ENCODE peak calls at places on chromosomes 16 and 17, in eight cellular contexts. K is A673, A is pancreas, C is AG04450, Q is type B pancreatic cell, E is endodermal cell, J is heart right ventricle, H is mucosa of descending colon. M is an unnamed sample.

GRCh38 chr16:79090966-79091365 is 509.6 kb downstream of the MAF start:
- DNase-seq in Q (no peak), J (no peak), C (no peak), A (no peak), K (no peak), H (no peak), E (no peak), M (no peak)

GRCh38 chr16:73172621-73173312 is 124.8 kb upstream of the ZFHX3 start:
- DNase-seq in J (peak), C (peak), E (peak), A (peak), K (peak), H (peak), Q (peak), M (peak)

GRCh38 chr17:31654936-31655335 is 204.1 kb downstream of the COPRS start:
- DNase-seq in E (peak), K (no peak), H (no peak), Q (no peak), J (peak), C (no peak), A (no peak), M (no peak)

GRCh38 chr16:12757546-12757945 is 46.1 kb downstream of the CPPED1 start:
- DNase-seq in Q (no peak), E (no peak), K (no peak), H (no peak), J (no peak), A (no peak), C (no peak), M (no peak)

GRCh38 chr17:61279476-61280145 is 120.0 kb upstream of the TBX2 start:
- DNase-seq in Q (no peak), J (no peak), E (no peak), A (no peak), K (no peak), C (no peak), H (no peak), M (no peak)

GRCh38 chr17:79330229-79330628 is 255.6 kb downstream of the ENGASE start:
- DNase-seq in Q (no peak), H (no peak), K (no peak), C (no peak), J (no peak), A (no peak), E (no peak), M (no peak)

GRCh38 chr16:58196898-58197313 is 1.0 kb downstream of the CSNK2A2 start:
- DNase-seq in Q (no peak), K (peak), A (no peak), C (no peak), E (peak), H (no peak), J (no peak), M (no peak)

GRCh38 chr16:84985079-84986065 is 26.0 kb downstream of the ZDHHC7 start:
- DNase-seq in C (peak), E (no peak), J (no peak), H (no peak), Q (no peak), K (no peak), A (peak), M (no peak)

GRCh38 chr17:62963296-62963695 is 2.7 kb upstream of the TANC2 start:
- DNase-seq in C (no peak), H (no peak), E (no peak), K (no peak), Q (no peak), J (no peak), A (no peak), M (no peak)

GRCh38 chr17:83053021-83053778 is 26.2 kb upstream of the METRNL start:
- DNase-seq in C (no peak), J (no peak), Q (no peak), K (no peak), H (no peak), A (peak), E (peak), M (no peak)

GRCh38 chr17:20702692-20703091 is 123.2 kb downstream of the CDRT15L2 start:
- DNase-seq in H (no peak), J (no peak), Q (no peak), E (no peak), A (no peak), K (no peak), C (no peak), M (no peak)

GRCh38 chr17:21193031-21193430 is 20.9 kb downstream of the TMEM11 start:
- DNase-seq in J (no peak), Q (no peak), A (no peak), E (no peak), H (no peak), K (no peak), C (no peak), M (no peak)

GRCh38 chr17:80030730-80031410 is 4.8 kb downstream of the TBC1D16 start:
- DNase-seq in J (no peak), Q (no peak), H (peak), K (no peak), E (no peak), C (no peak), A (peak), M (no peak)

GRCh38 chr17:9424071-9424640 is 151.5 kb downstream of the STX8 start:
- DNase-seq in H (no peak), A (no peak), E (peak), K (no peak), J (no peak), Q (no peak), C (no peak), M (no peak)

GRCh38 chr16:52404546-52404945 is 142.4 kb downstream of the TOX3 start:
- DNase-seq in J (no peak), A (no peak), Q (no peak), C (no peak), H (no peak), K (no peak), E (no peak), M (no peak)

GRCh38 chr17:40304464-40304863 is 4.5 kb upstream of the RARA start:
- DNase-seq in A (no peak), E (no peak), H (no peak), J (no peak), C (peak), Q (no peak), K (no peak), M (no peak)

GRCh38 chr16:67857547-67858233 is 10.2 kb upstream of the CENPT start:
- DNase-seq in H (peak), E (peak), K (no peak), A (peak), Q (no peak), J (peak), C (peak), M (no peak)

GRCh38 chr17:76948726-76949342 is 80.6 kb downstream of the MGAT5B start:
- DNase-seq in A (no peak), Q (no peak), H (no peak), K (no peak), E (no peak), J (no peak), C (no peak), M (no peak)

GRCh38 chr16:29738514-29738913 is 7.3 kb downstream of the C16orf54 start:
- DNase-seq in J (no peak), K (no peak), E (no peak), H (no peak), A (no peak), C (no peak), Q (no peak), M (no peak)

GRCh38 chr17:79125503-79125902 is 50.9 kb downstream of the ENGASE start:
- DNase-seq in J (no peak), H (no peak), E (no peak), C (no peak), K (no peak), A (no peak), Q (no peak), M (no peak)

GRCh38 chr16:22424161-22424937 is 49.9 kb upstream of the CDR2 start:
- DNase-seq in E (peak), H (no peak), C (no peak), Q (no peak), K (no peak), A (no peak), J (peak), M (peak)

GRCh38 chr16:58026705-58027340 is 1.3 kb downstream of the MMP15 start:
- DNase-seq in C (no peak), A (peak), E (peak), K (peak), J (peak), Q (no peak), H (peak), M (no peak)

GRCh38 chr16:23852794-23853562 is 17.2 kb downstream of the PRKCB start:
- DNase-seq in A (no peak), E (no peak), K (no peak), Q (no peak), C (no peak), H (no peak), J (no peak), M (no peak)

GRCh38 chr17:35224436-35224835 is 18.4 kb upstream of the SLFN5 start:
- DNase-seq in H (no peak), C (no peak), J (no peak), A (no peak), Q (no peak), K (no peak), E (no peak), M (no peak)

GRCh38 chr17:76911299-76912007 is 43.2 kb downstream of the MGAT5B start:
- DNase-seq in J (no peak), C (no peak), A (peak), Q (no peak), E (no peak), K (no peak), H (no peak), M (no peak)

GRCh38 chr17:2783310-2784030 is 12.8 kb upstream of the RAP1GAP2 start:
- DNase-seq in H (no peak), A (no peak), C (no peak), J (no peak), Q (no peak), K (no peak), E (no peak), M (no peak)

GRCh38 chr17:324151-324571 is 28.4 kb downstream of the RPH3AL start:
- DNase-seq in C (no peak), H (no peak), Q (no peak), E (peak), A (no peak), J (no peak), K (no peak), M (no peak)

GRCh38 chr17:72446525-72447250 is 325.9 kb downstream of the SOX9 start:
- DNase-seq in J (no peak), C (peak), E (no peak), Q (no peak), K (no peak), A (no peak), H (peak), M (no peak)

GRCh38 chr17:51709867-51710266 is 448.6 kb downstream of the CA10 start:
- DNase-seq in Q (no peak), A (no peak), J (no peak), K (no peak), C (no peak), E (no peak), H (no peak), M (no peak)

GRCh38 chr17:7354262-7354781 is 634 bp upstream of the TMEM95 start:
- DNase-seq in E (no peak), K (peak), H (no peak), A (no peak), Q (no peak), C (no peak), J (no peak), M (no peak)

GRCh38 chr16:77169650-77170236 is 21.2 kb upstream of the MON1B start:
- DNase-seq in C (no peak), K (peak), J (no peak), Q (no peak), H (no peak), A (no peak), E (peak), M (no peak)

GRCh38 chr17:57707892-57708291 is 37.2 kb downstream of the CCDC182 start:
- DNase-seq in J (no peak), Q (no peak), C (no peak), E (peak), H (no peak), A (no peak), K (peak), M (no peak)

GRCh38 chr16:31202402-31203385 is at the start of gene PYCARD:
- DNase-seq in H (peak), J (peak), C (no peak), A (peak), K (no peak), E (peak), Q (no peak), M (no peak)

GRCh38 chr17:67013891-67014290 is 30.5 kb upstream of the CACNG1 start:
- DNase-seq in K (no peak), C (no peak), J (no peak), H (no peak), E (no peak), A (no peak), Q (no peak), M (no peak)

DNA sequence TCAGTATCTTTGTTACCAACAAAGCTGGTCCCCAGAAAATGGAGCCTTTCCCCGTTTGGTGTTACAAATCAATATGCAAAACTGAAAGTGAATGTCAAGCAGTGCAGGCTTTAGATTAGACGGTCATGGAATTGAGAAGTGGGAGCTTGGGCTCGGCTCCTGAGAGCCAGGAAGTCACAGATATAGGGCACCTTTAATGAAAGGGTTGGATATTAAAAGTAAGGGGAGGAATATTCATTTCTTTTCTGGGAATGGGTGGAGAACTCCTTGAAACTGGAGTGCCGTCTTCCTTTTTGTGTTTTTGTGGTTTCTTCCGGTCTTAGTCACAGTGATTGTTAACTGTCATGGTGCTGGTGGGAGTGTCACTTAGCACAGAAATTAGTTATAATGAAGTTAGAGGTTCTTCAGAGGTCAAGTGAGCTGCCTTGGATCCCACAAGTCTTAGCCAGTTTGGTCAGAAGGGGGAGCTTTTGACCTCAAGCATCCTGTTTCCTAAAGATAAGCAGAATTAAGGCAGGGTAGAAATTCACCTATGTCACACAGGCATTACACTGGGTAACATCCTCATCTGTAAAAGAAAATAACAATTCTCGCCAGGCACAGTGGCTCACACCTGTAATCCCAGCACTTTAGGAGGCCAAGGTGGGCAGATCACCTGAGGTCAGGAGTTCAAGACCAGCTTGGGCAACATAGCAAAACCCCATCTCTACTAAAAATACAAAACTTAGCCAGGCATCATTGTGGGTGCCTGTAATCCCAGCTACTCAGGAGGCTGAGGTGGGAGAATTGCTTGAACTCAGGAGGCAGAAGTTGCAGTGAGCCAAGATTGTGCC is 9.6 kb upstream of the EIF1 start:
- DNase-seq in C (no peak), H (no peak), A (no peak), J (no peak), K (peak), Q (no peak), E (peak), M (no peak)
- TF ChIP-seq CTCF in C (no peak), H (no peak), A (no peak), J (peak), K (no peak), Q (no peak), E (peak), M (no peak)

DNA sequence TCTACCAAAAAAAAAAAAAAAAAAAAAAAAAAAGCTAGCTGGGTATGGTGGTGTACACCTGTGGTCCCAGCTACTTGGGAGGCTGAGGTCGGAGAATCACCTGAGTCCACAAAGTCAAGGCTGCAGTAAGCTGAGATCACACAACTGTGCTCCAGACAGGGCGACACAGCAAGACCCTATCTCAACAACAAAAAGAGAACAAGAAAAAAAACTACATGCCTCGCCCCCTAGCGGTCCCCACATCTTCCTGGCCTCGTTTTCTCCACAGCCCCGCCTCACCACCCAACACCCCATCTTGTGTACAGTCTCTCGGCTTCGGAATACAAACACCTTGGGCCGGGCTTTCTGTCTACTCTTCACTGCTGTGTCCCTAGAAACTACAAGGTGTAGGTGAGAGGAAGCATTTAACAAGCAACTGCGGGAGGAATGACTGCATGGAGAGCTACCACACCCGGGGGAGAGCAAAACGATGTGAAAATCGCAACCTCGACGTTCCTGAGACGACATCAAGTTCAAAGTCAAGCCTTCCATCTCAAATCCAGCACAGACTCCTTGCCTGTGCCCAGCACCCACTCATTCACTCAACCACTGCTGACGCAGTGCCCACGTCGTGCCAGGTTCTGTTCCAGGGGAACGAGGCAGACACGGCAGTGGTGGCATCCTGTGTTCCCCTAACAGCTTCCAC is 9.0 kb downstream of the NTAN1 start:
- DNase-seq in Q (no peak), H (no peak), E (no peak), K (no peak), J (no peak), C (no peak), A (no peak), M (no peak)
- TF ChIP-seq CTCF in Q (no peak), H (no peak), E (no peak), K (no peak), J (no peak), C (no peak), A (no peak), M (no peak)

GRCh38 chr17:1627987-1628855 is at the start of gene SLC43A2:
- DNase-seq in Q (peak), H (peak), C (no peak), A (peak), K (peak), J (peak), E (peak), M (peak)

GRCh38 chr17:1630662-1631061 is 2.0 kb upstream of the SLC43A2 start:
- DNase-seq in A (no peak), C (no peak), Q (no peak), H (no peak), K (peak), J (no peak), E (no peak), M (no peak)

GRCh38 chr17:1629647-1630310 is 1.1 kb upstream of the SLC43A2 start:
- DNase-seq in K (peak), C (no peak), A (peak), J (peak), H (peak), Q (no peak), E (peak), M (no peak)

GRCh38 chr17:1627219-1627986 is 1.2 kb downstream of the SLC43A2 start:
- DNase-seq in A (no peak), Q (no peak), C (no peak), K (no peak), E (peak), J (no peak), H (peak), M (no peak)

DNA sequence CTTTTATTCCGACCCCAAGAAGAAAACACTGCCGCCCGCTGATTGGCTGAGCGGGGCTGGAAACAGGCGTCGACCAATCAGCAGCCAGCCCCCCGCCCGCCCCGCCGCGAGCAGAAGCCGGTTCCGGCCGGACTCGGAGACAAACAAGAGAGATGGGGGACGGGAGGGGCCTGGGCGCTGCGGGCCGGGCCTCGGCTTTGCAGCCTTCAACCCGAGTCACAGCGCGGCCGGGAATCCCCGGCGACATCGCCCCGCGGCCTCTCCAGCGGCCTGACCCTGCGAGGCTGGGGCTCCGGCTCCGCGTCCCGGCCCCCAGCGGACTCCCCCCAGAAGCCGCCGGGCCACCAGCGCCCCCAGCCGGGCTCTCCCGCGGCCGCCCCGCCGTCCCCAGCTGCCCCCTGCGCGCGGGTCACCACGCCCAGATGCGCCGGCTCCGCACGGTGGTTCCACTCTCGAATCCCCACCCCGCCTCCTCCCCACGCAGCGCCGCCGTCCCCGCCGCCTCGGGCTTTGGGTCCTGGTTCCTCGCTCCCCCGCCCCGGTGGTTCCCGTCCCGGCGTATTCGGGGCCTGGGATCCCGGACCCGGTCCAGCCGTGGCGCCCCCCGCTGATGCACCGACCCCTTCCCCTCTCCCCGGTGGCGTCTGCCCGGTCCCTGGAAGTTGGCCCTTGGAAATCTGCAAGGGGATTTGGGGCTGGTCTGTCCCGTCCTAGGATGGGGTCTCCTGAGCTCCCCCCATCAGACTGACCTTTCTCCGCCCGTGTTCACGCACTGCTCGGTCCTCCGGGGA is 417 bp upstream of the SLC43A2 start:
- DNase-seq in J (peak), E (peak), Q (peak), A (peak), K (peak), C (peak), H (peak), M (peak)
- TF ChIP-seq CTCF in J (peak), E (peak), Q (peak), A (no peak), K (no peak), C (no peak), H (no peak), M (peak)

GRCh38 chr17:64016974-64017373 is 3.5 kb downstream of the ICAM2 start:
- DNase-seq in H (no peak), E (no peak), K (no peak), J (no peak), A (no peak), C (no peak), Q (no peak), M (no peak)

GRCh38 chr17:64015447-64015846 is 5.0 kb downstream of the ICAM2 start:
- DNase-seq in H (no peak), K (no peak), E (peak), J (no peak), Q (peak), C (no peak), A (no peak), M (no peak)

GRCh38 chr17:64016248-64016784 is 4.1 kb downstream of the ICAM2 start:
- DNase-seq in Q (no peak), J (no peak), C (no peak), H (no peak), A (no peak), K (no peak), E (peak), M (no peak)

GRCh38 chr17:64019486-64020067 is 856 bp downstream of the ICAM2 start:
- DNase-seq in A (no peak), H (no peak), E (peak), K (no peak), C (no peak), J (no peak), Q (peak), M (no peak)

DNA sequence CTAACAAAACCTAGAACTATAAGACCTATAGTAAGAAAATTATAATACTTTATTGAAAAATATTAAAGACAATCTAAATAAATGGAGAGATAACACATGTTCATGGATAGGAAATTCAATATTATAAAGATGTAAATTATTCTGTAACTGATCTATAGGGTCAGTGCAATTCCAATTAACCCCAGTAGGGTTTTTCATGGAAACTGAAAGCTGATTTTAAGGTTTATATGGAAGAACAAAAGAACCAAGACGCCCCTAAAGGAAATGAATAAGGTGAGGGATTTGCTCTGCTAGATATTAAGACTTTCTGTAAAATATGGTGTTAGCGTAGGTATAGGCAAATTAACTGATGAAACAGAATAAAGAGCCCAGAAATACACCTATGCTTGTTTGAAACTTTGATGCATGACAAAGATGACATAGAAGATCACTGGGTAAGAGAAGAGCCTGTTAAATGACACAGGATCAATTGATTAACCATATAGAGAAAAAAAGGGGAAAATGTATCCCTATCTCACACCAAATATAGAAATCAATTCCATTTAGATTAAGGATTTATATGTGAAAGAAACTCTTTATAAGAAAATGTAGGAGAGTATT is 3.0 kb downstream of the ICAM2 start:
- DNase-seq in H (no peak), K (no peak), E (no peak), Q (no peak), C (no peak), A (no peak), J (no peak), M (no peak)
- TF ChIP-seq CTCF in H (no peak), K (peak), E (peak), Q (peak), C (peak), A (no peak), J (peak), M (peak)